ENCODE peak calls at places on chromosomes 16 and 17, in four cellular contexts. P is HepG2, R is GM12878, C is H1. U is an unnamed sample.

GRCh38 chr17:30278032-30278431 is 13.7 kb downstream of the BLMH start:
- DNase-seq in P (peak; percentile 49), R (no peak), C (no peak), U (no peak)

GRCh38 chr16:57264381-57264780 is 19.3 kb downstream of the ARL2BP start:
- DNase-seq in P (no peak), R (no peak), C (no peak), U (no peak)

GRCh38 chr17:37068266-37068665 is 119.5 kb downstream of the AATF start:
- DNase-seq in P (no peak), R (no peak), C (no peak), U (no peak)

GRCh38 chr16:10114411-10114810 is 67.8 kb downstream of the GRIN2A start:
- DNase-seq in P (no peak), R (no peak), C (no peak), U (no peak)

GRCh38 chr16:64730261-64730660 is 391.6 kb downstream of the CDH11 start:
- DNase-seq in P (no peak), R (no peak), C (no peak), U (no peak)

GRCh38 chr16:68420366-68420765 is 27.9 kb downstream of the SMPD3 start:
- DNase-seq in P (no peak), R (no peak), C (no peak), U (no peak)

GRCh38 chr16:68833251-68833650 is 10.1 kb upstream of the TANGO6 start:
- DNase-seq in P (no peak), R (no peak), C (no peak), U (no peak)

GRCh38 chr17:74118504-74118903 is 85.0 kb upstream of the RPL38 start:
- DNase-seq in P (no peak), R (no peak), C (peak; percentile 74), U (peak; percentile 79)

DNA sequence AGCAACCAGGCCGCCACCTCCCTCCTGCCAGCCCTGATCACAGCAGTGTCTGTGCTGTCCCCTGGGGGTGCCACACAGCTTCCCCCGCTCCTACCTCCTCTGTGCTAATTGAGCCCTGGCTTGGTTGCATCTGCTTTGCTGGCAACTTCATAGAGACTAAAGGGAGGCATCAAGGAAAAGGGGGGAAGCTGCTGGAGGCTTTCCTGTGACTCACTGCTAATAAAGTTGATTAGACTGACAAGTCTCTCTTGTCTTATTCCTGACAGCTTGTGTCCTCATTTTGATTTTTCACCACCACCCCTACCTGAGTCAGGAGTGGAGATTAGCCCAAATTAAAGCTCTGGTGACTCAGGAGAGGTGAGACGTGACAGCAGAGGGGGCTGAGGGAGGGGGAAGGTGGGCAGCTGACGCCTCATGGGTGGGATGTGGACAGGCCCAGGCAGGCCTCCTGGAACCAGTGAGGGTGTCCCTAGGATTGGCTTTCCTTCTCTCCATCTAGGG is 310.0 kb downstream of the CBLN1 start:
- DNase-seq in P (no peak), R (no peak), C (no peak), U (no peak)
- TF ChIP-seq ATF2 in P (no peak), R (no peak), C (no peak), U (no peak)

GRCh38 chr17:83101805-83102480 is 22.5 kb downstream of the METRNL start:
- DNase-seq in P (no peak), R (no peak), C (no peak), U (no peak)

GRCh38 chr17:83103938-83104311 is 24.5 kb downstream of the METRNL start:
- DNase-seq in P (no peak), R (no peak), C (no peak), U (no peak)

GRCh38 chr17:83105512-83105911 is 26.1 kb downstream of the METRNL start:
- DNase-seq in P (no peak), R (no peak), C (no peak), U (no peak)

GRCh38 chr17:83104577-83105505 is 25.4 kb downstream of the METRNL start:
- DNase-seq in P (no peak), R (no peak), C (no peak), U (no peak)

GRCh38 chr17:83103200-83103937 is 24.0 kb downstream of the METRNL start:
- DNase-seq in P (no peak), R (no peak), C (no peak), U (peak; percentile 93)
- TF ChIP-seq ATF2 in P (no peak), R (no peak), C (no peak), U (no peak)

GRCh38 chr17:50662632-50663225 is 28.0 kb downstream of the ABCC3 start:
- DNase-seq in P (no peak), R (no peak), C (no peak), U (no peak)

GRCh38 chr17:50660042-50660886 is 25.6 kb downstream of the ABCC3 start:
- DNase-seq in P (peak; percentile 90), R (no peak), C (no peak), U (no peak)

GRCh38 chr17:50661348-50661747 is 26.7 kb downstream of the ABCC3 start:
- DNase-seq in P (no peak), R (no peak), C (no peak), U (no peak)

GRCh38 chr17:50660887-50661345 is 26.2 kb downstream of the ABCC3 start:
- DNase-seq in P (no peak), R (no peak), C (no peak), U (no peak)

GRCh38 chr17:50661795-50662391 is 27.2 kb downstream of the ABCC3 start:
- DNase-seq in P (peak; percentile 93), R (no peak), C (no peak), U (no peak)
- TF ChIP-seq ATF2 in P (no peak), R (no peak), C (no peak), U (no peak)

DNA sequence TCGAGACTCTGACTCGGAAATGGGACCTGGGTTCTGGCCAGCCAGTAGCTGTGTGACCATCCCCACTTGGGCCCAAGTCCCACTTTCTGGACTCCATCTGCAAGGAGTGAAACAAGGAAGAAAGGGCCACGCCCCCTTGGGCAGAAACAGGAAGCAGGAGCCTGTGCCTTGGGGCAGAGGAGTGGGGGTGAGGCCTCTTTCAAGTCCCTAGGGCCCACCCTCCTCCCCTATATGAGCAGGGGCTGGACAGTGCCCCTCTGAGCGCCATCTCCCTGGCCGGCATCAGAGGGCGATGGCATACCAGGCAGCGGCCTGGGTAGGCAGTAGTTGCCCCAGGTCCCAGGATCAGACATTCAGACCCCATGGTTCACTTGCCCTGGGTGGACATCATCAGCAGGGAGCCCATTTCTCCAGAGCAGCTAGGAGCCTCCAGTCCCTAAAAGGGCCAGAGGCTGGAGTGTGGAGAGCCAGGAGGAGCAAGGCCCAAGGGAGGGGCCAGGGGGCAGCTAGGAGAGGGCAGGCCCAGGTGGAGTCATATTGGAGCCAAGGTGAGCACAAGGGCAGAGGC is 7.1 kb downstream of the BCAR1 start:
- DNase-seq in P (no peak), R (no peak), C (no peak), U (no peak)
- TF ChIP-seq ATF2 in P (no peak), R (no peak), C (no peak), U (no peak)

GRCh38 chr17:40551874-40552768 is 13.2 kb downstream of the CCR7 start:
- DNase-seq in P (peak; percentile 95), R (no peak), C (no peak), U (peak; percentile 6)
- TF ChIP-seq ATF2 in P (peak; percentile 65), R (no peak), C (no peak), U (no peak)